ENCODE peak calls at places on chromosome 1, in eight cellular contexts. One of them, this sample, is unnamed.

GRCh38 chr1:156282479-156283222 is at the start of gene SMG5:
- DNase-seq in activated CD8-positive, alpha-beta memory T cell treated with anti-CD3 and anti-CD28 coated beads, Interleukin-2, amount 50 U/mL, for 4 hours: peak; percentile 95
- DNase-seq in activated CD4-positive, alpha-beta T cell treated with anti-CD3 and anti-CD28 coated beads for 4 hours: peak; percentile 95
- DNase-seq in hippocampal formation: peak; percentile 97
- DNase-seq in endothelial cell: peak; percentile 95
- DNase-seq in left cardiac atrium: peak; percentile 97
- DNase-seq in lung: peak; percentile 97
- DNase-seq in M059J: peak; percentile 99
- DNase-seq in this sample: peak; percentile 96

GRCh38 chr1:154819628-154820590 is 50.2 kb downstream of the KCNN3 start:
- DNase-seq in activated CD8-positive, alpha-beta memory T cell treated with anti-CD3 and anti-CD28 coated beads, Interleukin-2, amount 50 U/mL, for 4 hours: no peak
- DNase-seq in activated CD4-positive, alpha-beta T cell treated with anti-CD3 and anti-CD28 coated beads for 4 hours: no peak
- DNase-seq in hippocampal formation: no peak
- DNase-seq in endothelial cell: peak; percentile 61
- DNase-seq in left cardiac atrium: no peak
- DNase-seq in lung: no peak
- DNase-seq in M059J: peak; percentile 26
- DNase-seq in this sample: no peak

GRCh38 chr1:237619553-237619952 is 271.2 kb downstream of the ZP4 start:
- DNase-seq in activated CD8-positive, alpha-beta memory T cell treated with anti-CD3 and anti-CD28 coated beads, Interleukin-2, amount 50 U/mL, for 4 hours: no peak
- DNase-seq in activated CD4-positive, alpha-beta T cell treated with anti-CD3 and anti-CD28 coated beads for 4 hours: no peak
- DNase-seq in hippocampal formation: no peak
- DNase-seq in endothelial cell: no peak
- DNase-seq in left cardiac atrium: no peak
- DNase-seq in lung: no peak
- DNase-seq in M059J: no peak
- DNase-seq in this sample: no peak

GRCh38 chr1:154572433-154573167 is 5.0 kb downstream of the CHRNB2 start:
- DNase-seq in activated CD8-positive, alpha-beta memory T cell treated with anti-CD3 and anti-CD28 coated beads, Interleukin-2, amount 50 U/mL, for 4 hours: no peak
- DNase-seq in activated CD4-positive, alpha-beta T cell treated with anti-CD3 and anti-CD28 coated beads for 4 hours: no peak
- DNase-seq in hippocampal formation: no peak
- DNase-seq in endothelial cell: no peak
- DNase-seq in left cardiac atrium: no peak
- DNase-seq in lung: no peak
- DNase-seq in M059J: no peak
- DNase-seq in this sample: no peak

GRCh38 chr1:209659909-209660308 is 7.7 kb upstream of the LAMB3 start:
- DNase-seq in activated CD8-positive, alpha-beta memory T cell treated with anti-CD3 and anti-CD28 coated beads, Interleukin-2, amount 50 U/mL, for 4 hours: no peak
- DNase-seq in activated CD4-positive, alpha-beta T cell treated with anti-CD3 and anti-CD28 coated beads for 4 hours: no peak
- DNase-seq in hippocampal formation: no peak
- DNase-seq in endothelial cell: no peak
- DNase-seq in left cardiac atrium: no peak
- DNase-seq in lung: no peak
- DNase-seq in M059J: peak; percentile 83
- DNase-seq in this sample: no peak

GRCh38 chr1:54653036-54653435 is 11.4 kb downstream of the MROH7 start:
- DNase-seq in activated CD8-positive, alpha-beta memory T cell treated with anti-CD3 and anti-CD28 coated beads, Interleukin-2, amount 50 U/mL, for 4 hours: no peak
- DNase-seq in activated CD4-positive, alpha-beta T cell treated with anti-CD3 and anti-CD28 coated beads for 4 hours: no peak
- DNase-seq in hippocampal formation: no peak
- DNase-seq in endothelial cell: no peak
- DNase-seq in left cardiac atrium: no peak
- DNase-seq in lung: no peak
- DNase-seq in M059J: no peak
- DNase-seq in this sample: no peak

GRCh38 chr1:70142120-70142519 is 63.3 kb downstream of the LRRC40 start:
- DNase-seq in activated CD8-positive, alpha-beta memory T cell treated with anti-CD3 and anti-CD28 coated beads, Interleukin-2, amount 50 U/mL, for 4 hours: no peak
- DNase-seq in activated CD4-positive, alpha-beta T cell treated with anti-CD3 and anti-CD28 coated beads for 4 hours: no peak
- DNase-seq in hippocampal formation: peak; percentile 57
- DNase-seq in endothelial cell: no peak
- DNase-seq in left cardiac atrium: no peak
- DNase-seq in lung: no peak
- DNase-seq in M059J: no peak
- DNase-seq in this sample: no peak

GRCh38 chr1:167212025-167212424 is 8.7 kb upstream of the POU2F1 start:
- DNase-seq in activated CD8-positive, alpha-beta memory T cell treated with anti-CD3 and anti-CD28 coated beads, Interleukin-2, amount 50 U/mL, for 4 hours: no peak
- DNase-seq in activated CD4-positive, alpha-beta T cell treated with anti-CD3 and anti-CD28 coated beads for 4 hours: no peak
- DNase-seq in hippocampal formation: no peak
- DNase-seq in endothelial cell: no peak
- DNase-seq in left cardiac atrium: no peak
- DNase-seq in lung: no peak
- DNase-seq in M059J: no peak
- DNase-seq in this sample: no peak

GRCh38 chr1:214989341-214989740 is 93.2 kb upstream of the KCNK2 start:
- DNase-seq in activated CD8-positive, alpha-beta memory T cell treated with anti-CD3 and anti-CD28 coated beads, Interleukin-2, amount 50 U/mL, for 4 hours: no peak
- DNase-seq in activated CD4-positive, alpha-beta T cell treated with anti-CD3 and anti-CD28 coated beads for 4 hours: no peak
- DNase-seq in hippocampal formation: no peak
- DNase-seq in endothelial cell: no peak
- DNase-seq in left cardiac atrium: no peak
- DNase-seq in lung: no peak
- DNase-seq in M059J: peak; percentile 70
- DNase-seq in this sample: no peak

This sample was measured in right atrium auricular region.